ENCODE peak calls at places on chromosomes 6 and 20, in seven cellular contexts. E is CD4-positive, alpha-beta T cell; O is amniotic stem cell; Q is AML-193; Y is effector memory CD4-positive, alpha-beta T cell; X is NCI-H345; H is EH. C is an unnamed sample.

GRCh38 chr20:12762725-12763124 is 246.0 kb upstream of the SPTLC3 start:
- DNase-seq in E (no peak), O (no peak), Q (no peak), Y (no peak), X (no peak), H (no peak), C (no peak)

GRCh38 chr6:55299285-55299684 is 28.0 kb upstream of the GFRAL start:
- DNase-seq in E (no peak), O (no peak), Q (no peak), Y (no peak), X (no peak), H (no peak), C (no peak)

GRCh38 chr6:7604003-7604402 is 14.0 kb downstream of the SNRNP48 start:
- DNase-seq in E (no peak), O (no peak), Q (no peak), Y (no peak), X (no peak), H (no peak), C (no peak)

GRCh38 chr20:49775229-49775693 is 37.4 kb upstream of the SLC9A8 start:
- DNase-seq in E (no peak), O (no peak), Q (no peak), Y (no peak), X (no peak), H (peak), C (no peak)

GRCh38 chr6:11806561-11807317 is 28.1 kb upstream of the ADTRP start:
- DNase-seq in E (no peak), O (no peak), Q (no peak), Y (no peak), X (no peak), H (no peak), C (no peak)

GRCh38 chr6:156396068-156396771 is 381.0 kb upstream of the ARID1B start:
- DNase-seq in E (no peak), O (no peak), Q (no peak), Y (no peak), X (no peak), H (no peak), C (peak)

GRCh38 chr6:27873101-27874030 is 38.8 kb downstream of the OR2B2 start:
- DNase-seq in E (peak), O (peak), Q (peak), Y (peak), X (peak), H (peak), C (peak)

GRCh38 chr20:23199356-23199755 is 113.2 kb upstream of the CD93 start:
- DNase-seq in E (no peak), O (no peak), Q (no peak), Y (no peak), X (no peak), H (no peak), C (no peak)

GRCh38 chr6:113595921-113596376 is 261.2 kb upstream of the MARCKS start:
- DNase-seq in E (no peak), O (no peak), Q (no peak), Y (no peak), X (peak), H (peak), C (no peak)

GRCh38 chr6:106448000-106448426 is 87.5 kb downstream of the CRYBG1 start:
- DNase-seq in E (no peak), O (no peak), Q (peak), Y (no peak), X (no peak), H (no peak), C (no peak)

GRCh38 chr20:61916318-61916891 is 149.3 kb downstream of the TAF4 start:
- DNase-seq in E (no peak), O (no peak), Q (no peak), Y (no peak), X (no peak), H (no peak), C (no peak)